ENCODE peak calls at places on chromosomes 5 and 9, in six cellular contexts. D is IMR-90, C is HepG2, B is A549, U is HCT116, Z is SK-N-SH. R is an unnamed sample.

GRCh38 chr5:144139586-144139985 is 30.9 kb downstream of the YIPF5 start:
- DNase-seq in Z (no peak), B (peak), D (peak), U (no peak), C (no peak), R (no peak)

GRCh38 chr5:34656001-34656699 is at the start of gene RAI14:
- DNase-seq in C (peak), B (peak), Z (peak), D (peak), U (peak), R (peak)

GRCh38 chr5:93599427-93600146 is 16.6 kb downstream of the NR2F1 start:
- DNase-seq in Z (peak), D (peak), B (no peak), C (no peak), U (no peak), R (no peak)

GRCh38 chr9:21890696-21891095 is 88.3 kb downstream of the MTAP start:
- DNase-seq in Z (no peak), U (no peak), C (no peak), D (no peak), B (no peak), R (no peak)

GRCh38 chr9:128383007-128383753 is 12.0 kb downstream of the URM1 start:
- DNase-seq in C (no peak), B (no peak), U (no peak), D (no peak), Z (no peak), R (no peak)

GRCh38 chr9:88531920-88532319 is 3.1 kb upstream of the NXNL2 start:
- DNase-seq in U (no peak), C (no peak), B (no peak), D (no peak), Z (no peak), R (no peak)

GRCh38 chr5:44388504-44389409 is 463 bp downstream of the FGF10 start:
- DNase-seq in C (no peak), U (no peak), Z (no peak), B (no peak), D (peak), R (no peak)

GRCh38 chr9:108225371-108225905 is 630.3 kb downstream of the ACTL7B start:
- DNase-seq in C (no peak), D (no peak), U (no peak), B (no peak), Z (no peak), R (no peak)

GRCh38 chr9:22238809-22239684 is 207.6 kb upstream of the DMRTA1 start:
- DNase-seq in Z (no peak), B (peak), U (peak), D (peak), C (peak), R (no peak)

GRCh38 chr9:32704343-32704742 is 68.9 kb upstream of the TAF1L start:
- DNase-seq in C (no peak), B (no peak), D (no peak), U (no peak), Z (no peak), R (no peak)

GRCh38 chr9:123687246-123687721 is 242.6 kb downstream of the DENND1A start:
- DNase-seq in Z (no peak), D (no peak), B (no peak), U (no peak), C (peak), R (no peak)

GRCh38 chr5:94618493-94619328 is at the start of the genes KIAA0825 and SLF1:
- DNase-seq in D (peak), C (peak), U (peak), Z (peak), B (peak), R (peak)

GRCh38 chr9:95181226-95181818 is 136.2 kb downstream of the FANCC start:
- DNase-seq in B (no peak), C (no peak), Z (peak), D (peak), U (peak), R (peak)

GRCh38 chr9:16318516-16319060 is 551.9 kb downstream of the BNC2 start:
- DNase-seq in Z (no peak), C (no peak), U (no peak), D (no peak), B (no peak), R (no peak)

GRCh38 chr9:113738898-113739604 is 137.1 kb upstream of the ZNF618 start:
- DNase-seq in C (no peak), Z (peak), D (no peak), B (peak), U (no peak), R (no peak)

GRCh38 chr5:138354926-138355378 is 2.5 kb downstream of the KDM3B start:
- DNase-seq in C (peak), U (no peak), D (peak), B (peak), Z (peak), R (peak)

GRCh38 chr5:74328221-74328630 is 312.3 kb downstream of the ENC1 start:
- DNase-seq in Z (no peak), B (no peak), D (no peak), U (no peak), C (no peak), R (no peak)

GRCh38 chr5:82494942-82495341 is 216.8 kb upstream of the RPS23 start:
- DNase-seq in U (no peak), B (no peak), D (peak), C (no peak), Z (no peak), R (peak)

GRCh38 chr9:69122391-69123141 is 51.5 kb upstream of the TJP2 start:
- DNase-seq in U (peak), B (no peak), Z (no peak), D (peak), C (peak), R (no peak)

GRCh38 chr9:22307013-22307711 is 139.5 kb upstream of the DMRTA1 start:
- DNase-seq in B (peak), D (peak), Z (no peak), U (peak), C (peak), R (no peak)

GRCh38 chr5:38188591-38188990 is 69.8 kb upstream of the EGFLAM start:
- DNase-seq in B (no peak), Z (no peak), U (no peak), D (no peak), C (no peak), R (no peak)

GRCh38 chr5:57844410-57844809 is 361.8 kb upstream of the ACTBL2 start:
- DNase-seq in U (no peak), Z (no peak), C (no peak), D (no peak), B (no peak), R (no peak)

GRCh38 chr5:149053027-149053705 is 9.7 kb downstream of the SH3TC2 start:
- DNase-seq in U (no peak), B (no peak), Z (no peak), D (peak), C (no peak), R (no peak)

GRCh38 chr5:40442346-40442745 is 237.4 kb upstream of the PTGER4 start:
- DNase-seq in C (peak), Z (no peak), B (no peak), D (peak), U (no peak), R (no peak)

GRCh38 chr9:93821307-93821703 is 133.8 kb downstream of the BARX1 start:
- DNase-seq in Z (peak), B (no peak), D (no peak), C (no peak), U (no peak), R (no peak)
- TF ChIP-seq RAD21 in Z (no peak), B (no peak), D (no peak), C (no peak), U (no peak), R (no peak)

GRCh38 chr5:135056316-135057030 is 22.4 kb upstream of the PITX1 start:
- DNase-seq in U (no peak), B (no peak), D (no peak), C (no peak), Z (no peak), R (no peak)
- TF ChIP-seq RAD21 in U (no peak), B (no peak), D (no peak), C (no peak), Z (no peak), R (no peak)

GRCh38 chr9:18255158-18255629 is 218.8 kb upstream of the ADAMTSL1 start:
- DNase-seq in C (peak), B (peak), D (peak), U (peak), Z (peak), R (peak)
- TF ChIP-seq RAD21 in C (peak), B (peak), D (peak), U (peak), Z (peak), R (peak)

GRCh38 chr9:111952559-111952958 is 55.9 kb downstream of the UGCG start:
- DNase-seq in B (no peak), U (no peak), Z (no peak), D (peak), C (no peak), R (no peak)
- TF ChIP-seq RAD21 in B (no peak), U (no peak), Z (no peak), D (no peak), C (no peak), R (no peak)

GRCh38 chr9:93062364-93062763 is 3.9 kb downstream of the SUSD3 start:
- DNase-seq in B (no peak), D (no peak), Z (no peak), C (no peak), U (no peak), R (no peak)
- TF ChIP-seq RAD21 in B (no peak), D (no peak), Z (no peak), C (no peak), U (no peak), R (no peak)

GRCh38 chr9:133437753-133438531 is 15.8 kb downstream of the ADAMTS13 start:
- DNase-seq in C (no peak), B (peak), Z (no peak), U (no peak), D (no peak), R (peak)

GRCh38 chr9:133440884-133441283 is 18.7 kb downstream of the ADAMTS13 start:
- DNase-seq in Z (no peak), D (no peak), U (no peak), B (no peak), C (no peak), R (peak)

GRCh38 chr9:133441571-133441970 is 18.2 kb upstream of the CACFD1 start:
- DNase-seq in Z (no peak), D (no peak), C (no peak), U (no peak), B (no peak), R (no peak)

GRCh38 chr9:133436706-133437105 is 14.5 kb downstream of the ADAMTS13 start:
- DNase-seq in C (no peak), B (no peak), Z (no peak), D (no peak), U (no peak), R (no peak)

DNA sequence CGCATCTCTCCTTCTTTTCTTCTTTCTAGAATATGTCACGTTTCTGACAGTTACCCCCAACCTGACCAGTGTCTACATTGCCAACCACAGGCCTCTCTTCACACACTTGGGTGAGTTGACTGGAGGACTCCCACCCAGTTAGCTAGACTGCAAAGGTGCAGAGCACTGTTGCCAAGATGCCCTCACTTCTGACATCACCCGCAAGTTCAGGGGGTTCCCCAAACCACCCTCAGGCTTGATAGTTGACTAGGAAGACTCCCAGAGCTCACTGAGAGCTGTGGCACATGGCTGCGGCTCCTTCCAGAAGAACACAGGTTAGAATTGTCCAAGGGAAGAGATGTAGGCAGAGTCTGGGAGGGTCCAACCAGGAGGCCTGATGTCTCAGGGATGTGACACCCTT is 17.2 kb downstream of the ADAMTS13 start:
- DNase-seq in B (no peak), D (no peak), C (no peak), U (no peak), Z (no peak), R (no peak)
- TF ChIP-seq RAD21 in B (no peak), D (no peak), C (no peak), U (no peak), Z (no peak), R (no peak)

DNA sequence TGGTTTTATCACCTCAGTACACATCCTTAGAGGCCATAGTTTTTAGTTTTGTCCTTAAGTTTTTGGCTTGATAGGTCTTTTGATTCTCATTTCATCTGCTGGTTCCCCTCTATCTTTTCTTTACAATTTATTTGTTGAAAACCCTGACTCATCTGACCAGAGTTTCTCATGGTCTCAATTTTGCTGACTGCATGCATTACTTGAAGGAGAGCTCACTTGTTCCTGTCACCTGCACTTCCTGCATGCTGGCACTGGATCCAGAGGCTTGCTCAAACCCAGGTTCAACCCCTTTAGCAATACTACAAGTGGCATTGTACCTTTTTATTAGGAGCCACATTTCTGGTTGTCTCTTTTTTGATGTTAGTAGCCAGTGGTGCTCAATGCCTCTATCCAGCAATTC is 26.7 kb downstream of the FBXO10 start:
- DNase-seq in C (no peak), U (no peak), D (peak), Z (no peak), B (no peak), R (no peak)
- TF ChIP-seq RAD21 in C (no peak), U (no peak), D (no peak), Z (no peak), B (no peak), R (no peak)

DNA sequence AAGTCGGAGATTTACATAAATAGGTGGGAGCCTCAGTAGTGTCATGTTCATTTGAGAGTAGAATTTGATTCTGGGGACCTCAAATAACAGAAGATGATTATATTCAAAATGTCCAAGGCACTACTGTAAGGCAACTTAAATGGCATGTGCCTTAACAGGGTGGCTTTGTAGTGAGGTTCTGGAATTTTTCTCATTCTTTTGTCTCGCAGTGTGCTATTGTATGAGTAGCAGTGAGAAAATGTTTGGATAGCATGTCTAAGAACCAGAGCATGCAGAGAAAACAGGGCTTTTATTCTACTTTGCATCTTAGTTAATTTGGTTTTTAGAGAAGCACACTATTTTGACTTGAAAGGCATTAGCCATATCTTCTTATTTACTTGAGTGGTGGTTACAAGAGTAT is 25.0 kb downstream of the MAST4 start:
- DNase-seq in B (no peak), C (no peak), Z (no peak), D (no peak), U (no peak), R (no peak)
- TF ChIP-seq RAD21 in B (no peak), C (no peak), Z (no peak), D (no peak), U (no peak), R (no peak)